ENCODE peak calls at places on chromosome 17, in seven cellular contexts. B, X, R, V, L, U and Z are unnamed samples. For H3K4me1, the result is how much of the 10 kb centered on the place peaks cover.

GRCh38 chr17:35808240-35808961 is 883 bp upstream of the TAF15 start:
- DNase-seq in L (no peak), X (no peak), R (no peak), B (no peak), V (no peak), U (no peak), Z (no peak)

GRCh38 chr17:80117491-80118401 is 16.4 kb downstream of the GAA start:
- DNase-seq in L (no peak), X (no peak), R (no peak), B (no peak), U (no peak), V (no peak), Z (no peak)

GRCh38 chr17:19579867-19580565 is 46.4 kb downstream of the SLC47A1 start:
- DNase-seq in B (peak), R (no peak), X (peak), V (peak), U (no peak), L (no peak), Z (no peak)

GRCh38 chr17:19877546-19877945 is 9.8 kb upstream of the ULK2 start:
- DNase-seq in U (no peak), B (no peak), L (no peak), X (no peak), R (no peak), V (no peak), Z (no peak)

GRCh38 chr17:74584714-74585113 is 7.4 kb downstream of the CD300LD start:
- DNase-seq in V (no peak), R (no peak), B (no peak), X (no peak), U (no peak), L (no peak), Z (no peak)

GRCh38 chr17:29571486-29571882 is 3.0 kb downstream of the TP53I13 start:
- DNase-seq in U (no peak), V (no peak), R (no peak), L (peak), B (no peak), X (peak), Z (no peak)

GRCh38 chr17:40343126-40344119 is 21.1 kb downstream of the GJD3 start:
- DNase-seq in X (no peak), B (no peak), R (no peak), V (peak), U (no peak), L (no peak), Z (no peak)

GRCh38 chr17:39651908-39652634 is 13.1 kb upstream of the TCAP start:
- DNase-seq in L (no peak), V (no peak), B (no peak), R (no peak), X (no peak), U (no peak), Z (no peak)

GRCh38 chr17:59026176-59026939 is 80.3 kb downstream of the TRIM37 start:
- DNase-seq in L (no peak), R (no peak), X (no peak), B (no peak), V (no peak), U (no peak), Z (no peak)

GRCh38 chr17:63542942-63543821 is 7.1 kb upstream of the DCAF7 start:
- DNase-seq in U (no peak), L (peak), R (no peak), B (no peak), X (peak), V (no peak), Z (no peak)

GRCh38 chr17:30969989-30970680 is 704 bp upstream of the RNF135 start:
- DNase-seq in U (no peak), V (no peak), R (no peak), X (peak), B (peak), L (peak), Z (no peak)

GRCh38 chr17:57600092-57600491 is 145.0 kb downstream of the CCDC182 start:
- DNase-seq in X (no peak), B (no peak), U (no peak), R (no peak), L (no peak), V (no peak), Z (no peak)

GRCh38 chr17:57603541-57603940 is 141.6 kb downstream of the CCDC182 start:
- DNase-seq in R (no peak), V (no peak), B (no peak), X (no peak), U (no peak), L (peak), Z (no peak)

GRCh38 chr17:57599271-57600045 is 145.6 kb downstream of the CCDC182 start:
- DNase-seq in B (no peak), X (no peak), R (no peak), L (no peak), U (no peak), V (no peak), Z (no peak)

GRCh38 chr17:57602896-57603295 is 142.2 kb downstream of the CCDC182 start:
- DNase-seq in X (no peak), L (no peak), B (no peak), R (no peak), U (no peak), V (no peak), Z (no peak)

GRCh38 chr17:57601328-57601727 is 143.8 kb downstream of the CCDC182 start:
- DNase-seq in U (no peak), V (no peak), L (no peak), R (no peak), X (no peak), B (no peak), Z (no peak)
- H3K4me1 ChIP-seq in U (under half), V (half or more), L (half or more), R (under half), X (under half), B (under half), Z (under half)

GRCh38 chr17:41914358-41914766 is 4.4 kb downstream of the ACLY start:
- DNase-seq in L (no peak), V (no peak), U (peak), B (no peak), R (no peak), X (no peak), Z (no peak)

GRCh38 chr17:41910701-41911391 is 7.9 kb downstream of the ACLY start:
- DNase-seq in U (no peak), B (no peak), R (no peak), X (peak), V (no peak), L (no peak), Z (no peak)

GRCh38 chr17:41913798-41914197 is 5.0 kb downstream of the ACLY start:
- DNase-seq in V (no peak), B (peak), R (no peak), X (no peak), U (no peak), L (no peak), Z (no peak)

GRCh38 chr17:41915020-41915419 is 3.7 kb downstream of the ACLY start:
- DNase-seq in R (no peak), X (no peak), B (no peak), V (no peak), L (no peak), U (no peak), Z (no peak)

DNA sequence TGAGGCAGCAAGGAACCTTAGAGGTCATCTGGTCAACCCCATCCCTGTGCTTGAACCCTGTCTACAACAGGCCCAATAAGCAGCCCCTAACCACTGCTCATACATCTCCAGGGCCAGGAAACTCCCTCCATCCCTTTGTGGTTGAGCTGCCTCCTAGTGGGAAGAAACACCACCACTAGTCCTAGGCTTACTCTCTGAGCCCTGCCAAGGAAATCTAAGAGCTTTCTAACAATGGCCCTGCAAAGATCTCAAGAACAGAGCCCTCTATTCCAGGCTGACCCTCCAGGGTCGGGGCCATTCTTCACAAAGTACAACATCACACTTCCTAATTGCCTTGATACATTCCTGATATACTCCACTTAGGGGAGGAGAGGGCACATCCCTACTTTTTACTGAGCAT is 5.8 kb downstream of the ACLY start:
- DNase-seq in X (no peak), B (no peak), R (no peak), L (no peak), V (no peak), U (no peak), Z (no peak)
- TF ChIP-seq CTCF in X (no peak), B (no peak), R (no peak), L (no peak), V (no peak), U (no peak), Z (no peak)

GRCh38 chr17:17928422-17929386 is 43.5 kb downstream of the TOM1L2 start:
- DNase-seq in V (no peak), R (no peak), L (no peak), U (no peak), X (no peak), B (no peak), Z (no peak)

GRCh38 chr17:17926840-17927449 is 45.3 kb downstream of the TOM1L2 start:
- DNase-seq in V (no peak), B (no peak), R (no peak), L (no peak), X (no peak), U (peak), Z (no peak)

GRCh38 chr17:17924857-17925250 is 47.3 kb downstream of the TOM1L2 start:
- DNase-seq in U (no peak), L (no peak), R (no peak), B (no peak), V (no peak), X (no peak), Z (no peak)

GRCh38 chr17:17924131-17924856 is 47.9 kb downstream of the TOM1L2 start:
- DNase-seq in X (no peak), V (no peak), U (no peak), L (no peak), R (no peak), B (no peak), Z (no peak)

GRCh38 chr17:17926036-17926435 is 46.2 kb downstream of the TOM1L2 start:
- DNase-seq in R (no peak), L (no peak), X (no peak), V (no peak), U (no peak), B (no peak), Z (no peak)
- H3K4me1 ChIP-seq in R (under half), L (half or more), X (under half), V (half or more), U (under half), B (under half), Z (under half)

GRCh38 chr17:81371910-81372760 is 23.1 kb upstream of the BAHCC1 start:
- DNase-seq in B (no peak), V (peak), R (no peak), L (no peak), X (peak), U (no peak), Z (no peak)
- TF ChIP-seq CTCF in B (peak), V (peak), R (peak), L (no peak), X (peak), U (peak), Z (no peak)

DNA sequence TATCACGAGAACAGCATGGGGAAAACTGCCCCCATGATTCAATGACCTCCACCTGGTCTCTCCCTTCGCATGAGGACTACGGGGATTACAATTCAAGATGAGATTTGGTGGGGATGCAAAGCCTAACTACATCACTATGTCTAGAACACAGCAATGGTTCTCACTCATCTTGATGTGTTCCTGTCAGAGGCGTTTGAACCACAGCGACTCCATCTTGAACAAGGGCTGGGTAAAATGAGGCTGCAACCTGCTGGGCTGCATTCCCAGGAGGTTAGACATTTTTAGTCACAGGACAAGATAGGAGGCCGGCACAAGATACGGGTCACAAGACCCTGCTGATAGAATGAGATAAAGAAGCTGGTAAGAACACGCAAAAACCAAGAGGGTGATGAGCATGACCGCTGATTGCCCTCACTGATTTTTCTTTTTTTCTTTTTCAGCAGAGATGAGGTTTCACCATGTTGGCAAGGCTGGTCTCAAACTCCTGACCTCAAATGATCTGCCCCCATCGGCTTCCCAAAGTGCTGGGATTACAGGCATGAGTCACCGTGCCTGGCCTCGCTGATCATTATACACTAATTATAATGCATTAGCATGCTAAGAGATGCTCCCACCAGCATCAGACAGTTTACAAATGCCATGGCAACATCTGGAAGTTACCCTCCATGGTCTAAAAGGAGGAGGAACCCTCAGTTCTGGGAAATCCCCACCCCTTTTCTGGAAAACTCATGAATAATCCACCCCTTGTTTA is 3.0 kb upstream of the PPY start:
- DNase-seq in B (peak), L (no peak), X (no peak), U (no peak), R (no peak), V (no peak), Z (no peak)
- H3K4me1 ChIP-seq in B (under half), L (under half), X (under half), U (under half), R (under half), V (under half), Z (under half)

GRCh38 chr17:67137026-67137370 is 92.6 kb downstream of the CACNG1 start:
- DNase-seq in V (no peak), U (no peak), B (no peak), L (no peak), X (no peak), R (no peak), Z (no peak)

GRCh38 chr17:67137860-67138259 is 93.5 kb downstream of the CACNG1 start:
- DNase-seq in X (no peak), B (no peak), R (no peak), U (no peak), V (no peak), L (no peak), Z (no peak)

GRCh38 chr17:67139289-67139688 is 94.9 kb downstream of the CACNG1 start:
- DNase-seq in B (no peak), V (no peak), R (no peak), U (no peak), L (no peak), X (no peak), Z (no peak)

GRCh38 chr17:67139784-67140665 is 95.7 kb downstream of the CACNG1 start:
- DNase-seq in V (no peak), U (peak), B (peak), L (no peak), X (peak), R (no peak), Z (no peak)

GRCh38 chr17:67138392-67138791 is 94.0 kb downstream of the CACNG1 start:
- DNase-seq in V (no peak), B (no peak), R (no peak), U (peak), X (no peak), L (no peak), Z (no peak)
- TF ChIP-seq CTCF in V (no peak), B (no peak), R (no peak), U (no peak), X (no peak), L (no peak), Z (no peak)

GRCh38 chr17:76132574-76133338 is 8.3 kb downstream of the FOXJ1 start:
- DNase-seq in X (peak), B (no peak), L (peak), V (no peak), R (no peak), U (peak), Z (peak)
- H3K4me1 ChIP-seq in X (under half), B (under half), L (under half), V (under half), R (under half), U (half or more), Z (under half)

DNA sequence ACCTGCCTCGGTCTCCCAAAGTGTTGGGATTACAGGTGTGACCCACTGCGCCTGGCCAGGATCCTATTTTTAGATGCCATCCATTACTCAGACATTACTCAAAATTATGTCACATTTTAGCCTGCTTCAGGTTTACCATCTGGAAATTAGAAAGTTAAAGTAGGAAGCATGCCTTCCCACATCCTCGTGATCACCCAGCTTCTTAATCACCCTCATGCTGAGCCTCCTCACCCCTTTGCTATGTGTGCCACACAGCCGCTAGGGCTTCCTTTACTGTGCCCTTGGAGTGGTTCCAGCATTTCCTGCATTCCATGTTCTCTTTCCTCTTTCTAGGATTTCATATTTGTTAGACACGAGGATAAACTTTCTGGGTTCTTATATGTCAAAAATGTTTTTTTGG is 9.3 kb downstream of the ADORA2B start:
- DNase-seq in R (no peak), X (no peak), B (peak), V (no peak), U (no peak), L (no peak), Z (no peak)
- TF ChIP-seq CTCF in R (no peak), X (no peak), B (no peak), V (no peak), U (no peak), L (no peak), Z (no peak)

DNA sequence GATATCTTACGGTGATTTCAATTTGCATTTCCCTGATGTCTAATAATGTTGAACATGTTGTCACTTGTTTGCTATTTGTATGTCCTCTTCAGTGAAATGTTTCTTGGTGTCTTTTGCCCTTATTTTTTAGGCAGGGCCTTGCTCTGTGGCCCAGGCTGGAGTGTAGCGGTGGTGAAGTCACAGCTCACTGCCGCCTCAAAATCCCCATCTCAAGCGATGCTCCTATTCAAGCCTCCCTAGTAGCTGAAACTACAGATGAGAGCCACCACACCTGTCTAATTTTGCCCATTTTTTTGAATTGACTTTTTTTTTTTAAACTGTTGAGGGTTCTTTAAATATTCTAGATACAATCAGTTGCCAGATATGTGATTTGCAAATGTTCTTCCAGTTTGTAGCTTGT is 8.3 kb downstream of the UBE2G1 start:
- DNase-seq in R (no peak), U (no peak), V (no peak), L (no peak), B (no peak), X (no peak), Z (no peak)
- H3K4me1 ChIP-seq in R (under half), U (under half), V (half or more), L (half or more), B (under half), X (under half), Z (under half)